ENCODE peak calls at places on chromosome 2, in seven cellular contexts. A is breast epithelium, W is upper lobe of left lung, F is spleen, X is transverse colon, B is HCT116, D is HepG2. T is an unnamed sample.

GRCh38 chr2:12412898-12413305 is 303.8 kb upstream of the TRIB2 start:
- DNase-seq in X (no peak), W (no peak), F (no peak), A (no peak), D (no peak), B (no peak), T (no peak)

GRCh38 chr2:233901367-233901766 is 15.8 kb upstream of the TRPM8 start:
- DNase-seq in D (no peak), F (no peak), X (no peak), W (no peak), A (no peak), B (no peak), T (peak; percentile 59)

GRCh38 chr2:39732492-39732891 is 46.6 kb downstream of the THUMPD2 start:
- DNase-seq in A (no peak), B (no peak), X (no peak), D (no peak), F (no peak), W (no peak), T (no peak)

GRCh38 chr2:236969767-236970655 is 115.7 kb upstream of the COPS8 start:
- DNase-seq in D (no peak), F (no peak), B (no peak), W (no peak), A (no peak), X (peak; percentile 19), T (peak; percentile 25)

GRCh38 chr2:31413876-31414550 is 529 bp downstream of the XDH start:
- DNase-seq in B (no peak), A (no peak), F (no peak), W (no peak), X (no peak), D (no peak), T (no peak)

GRCh38 chr2:192546566-192546965 is 351.8 kb upstream of the TMEFF2 start:
- DNase-seq in X (no peak), B (no peak), F (no peak), D (no peak), A (no peak), W (no peak), T (no peak)

GRCh38 chr2:19799881-19800780 is 101.7 kb downstream of the TTC32 start:
- DNase-seq in F (no peak), A (no peak), D (no peak), B (no peak), X (no peak), W (no peak), T (no peak)

GRCh38 chr2:62441824-62442223 is 64.2 kb downstream of the TMEM17 start:
- DNase-seq in B (no peak), X (no peak), F (no peak), W (no peak), D (no peak), A (no peak), T (no peak)

GRCh38 chr2:1052671-1053270 is 102.1 kb downstream of the SNTG2 start:
- DNase-seq in F (no peak), X (no peak), W (no peak), D (no peak), B (no peak), A (no peak), T (no peak)

GRCh38 chr2:240588669-240589068 is 2.1 kb downstream of the CAPN10 start:
- DNase-seq in F (peak; percentile 52), D (no peak), W (no peak), X (no peak), B (no peak), A (no peak), T (no peak)

GRCh38 chr2:174166261-174166660 is 82.1 kb downstream of the OLA1 start:
- DNase-seq in B (no peak), X (no peak), F (no peak), W (no peak), D (no peak), A (no peak), T (no peak)

GRCh38 chr2:190506666-190507065 is 27.9 kb downstream of the NEMP2 start:
- DNase-seq in A (no peak), D (no peak), B (no peak), F (no peak), X (peak; percentile 59), W (no peak), T (no peak)
- TF ChIP-seq POLR2AphosphoS5 in A (no peak), D (no peak), B (no peak), F (no peak), X (peak; percentile 4), W (no peak), T (no peak)

GRCh38 chr2:200600549-200601212 is 14.9 kb downstream of the AOX1 start:
- DNase-seq in D (no peak), F (no peak), A (no peak), B (no peak), X (no peak), W (no peak), T (no peak)
- TF ChIP-seq CTCF in D (no peak), F (no peak), A (no peak), B (no peak), X (no peak), W (no peak), T (no peak)

GRCh38 chr2:199556886-199557285 is 99.1 kb upstream of the SATB2 start:
- DNase-seq in F (no peak), X (no peak), B (no peak), D (no peak), W (no peak), A (no peak), T (no peak)
- H3K4me1 ChIP-seq in F (no peaks in the 10 kb centered on the region), X (no peaks in the 10 kb centered on the region), B (no peaks in the 10 kb centered on the region), D (no peaks in the 10 kb centered on the region), W (no peaks in the 10 kb centered on the region), A (no peaks in the 10 kb centered on the region), T (no peaks in the 10 kb centered on the region)

DNA sequence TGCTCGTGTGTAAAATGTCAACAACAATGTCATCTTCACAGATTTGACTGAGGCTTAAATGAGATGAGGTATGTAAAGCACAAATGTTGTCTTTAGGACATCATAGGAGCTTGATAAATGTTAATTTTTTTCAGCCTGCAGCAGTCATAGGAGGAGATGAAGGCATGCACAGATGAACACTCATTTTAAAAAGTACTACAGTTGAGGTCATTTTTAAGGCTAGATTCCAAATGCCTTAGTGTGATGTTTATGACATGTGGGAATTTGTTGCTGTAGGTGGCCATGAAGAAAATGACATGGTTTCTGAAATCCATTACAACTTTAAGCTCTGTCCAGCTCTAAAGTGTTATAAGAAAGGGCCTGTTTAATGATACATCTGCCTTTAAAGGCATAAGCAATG is 187.4 kb upstream of the NRP2 start:
- DNase-seq in D (no peak), X (no peak), F (no peak), B (no peak), W (no peak), A (no peak), T (no peak)
- TF ChIP-seq POLR2AphosphoS5 in D (no peak), X (no peak), F (no peak), B (no peak), W (no peak), A (no peak), T (no peak)

GRCh38 chr2:24824966-24825882 is 32.0 kb downstream of the CENPO start:
- DNase-seq in F (peak; percentile 41), X (no peak), W (no peak), D (no peak), A (no peak), B (peak; percentile 10), T (peak; percentile 24)

GRCh38 chr2:24821433-24821891 is 28.2 kb downstream of the CENPO start:
- DNase-seq in A (no peak), W (no peak), X (no peak), B (no peak), D (no peak), F (peak; percentile 51), T (peak; percentile 17)

GRCh38 chr2:24822049-24822706 is 29.0 kb downstream of the CENPO start:
- DNase-seq in A (no peak), X (no peak), B (no peak), D (no peak), W (no peak), F (no peak), T (peak; percentile 10)

GRCh38 chr2:24825883-24826800 is 32.9 kb downstream of the CENPO start:
- DNase-seq in B (no peak), X (no peak), A (no peak), F (peak; percentile 62), D (no peak), W (no peak), T (peak; percentile 20)

GRCh38 chr2:24824071-24824588 is 30.9 kb downstream of the CENPO start:
- DNase-seq in F (peak; percentile 41), B (no peak), W (no peak), X (no peak), D (no peak), A (no peak), T (peak; percentile 14)
- TF ChIP-seq CTCF in F (no peak), B (no peak), W (no peak), X (no peak), D (no peak), A (no peak), T (no peak)

GRCh38 chr2:140274891-140275290 is 1494.7 kb upstream of the NXPH2 start:
- DNase-seq in B (no peak), F (no peak), W (no peak), D (no peak), X (no peak), A (no peak), T (no peak)
- H3K4me1 ChIP-seq in B (no peaks in the 10 kb centered on the region), F (no peaks in the 10 kb centered on the region), W (no peaks in the 10 kb centered on the region), D (no peaks in the 10 kb centered on the region), X (no peaks in the 10 kb centered on the region), A (no peaks in the 10 kb centered on the region), T (no peaks in the 10 kb centered on the region)

T was measured in stomach.